ENCODE peak calls at places on chromosome 12, in nine cellular contexts. One of them, this sample, is unnamed.

GRCh38 chr12:66776974-66777373 is 98.1 kb upstream of the GRIP1 start:
- DNase-seq in HepG2: no peak
- DNase-seq in upper lobe of left lung: no peak
- DNase-seq in stomach: no peak
- DNase-seq in sigmoid colon: no peak
- DNase-seq in transverse colon: no peak
- DNase-seq in GM12878: peak; percentile 4
- DNase-seq in K562: no peak
- DNase-seq in H1: no peak
- DNase-seq in this sample: no peak

GRCh38 chr12:45789025-45789424 is 59.5 kb downstream of the ARID2 start:
- DNase-seq in transverse colon: no peak
- DNase-seq in GM12878: no peak
- DNase-seq in stomach: no peak
- DNase-seq in K562: no peak
- DNase-seq in HepG2: no peak
- DNase-seq in H1: no peak
- DNase-seq in sigmoid colon: no peak
- DNase-seq in upper lobe of left lung: no peak
- DNase-seq in this sample: no peak

GRCh38 chr12:4214912-4215861 is 58.4 kb upstream of the CCND2 start:
- DNase-seq in GM12878: peak; percentile 89
- DNase-seq in H1: no peak
- DNase-seq in transverse colon: peak; percentile 64
- DNase-seq in K562: peak; percentile 60
- DNase-seq in upper lobe of left lung: peak; percentile 90
- DNase-seq in stomach: peak; percentile 44
- DNase-seq in HepG2: no peak
- DNase-seq in sigmoid colon: peak; percentile 78
- DNase-seq in this sample: no peak

GRCh38 chr12:85662209-85662607 is 174.0 kb downstream of the RASSF9 start:
- DNase-seq in transverse colon: no peak
- DNase-seq in sigmoid colon: no peak
- DNase-seq in upper lobe of left lung: no peak
- DNase-seq in H1: no peak
- DNase-seq in GM12878: no peak
- DNase-seq in K562: no peak
- DNase-seq in HepG2: no peak
- DNase-seq in stomach: no peak
- DNase-seq in this sample: no peak

GRCh38 chr12:24595652-24596235 is 353.2 kb downstream of the BCAT1 start:
- DNase-seq in GM12878: no peak
- DNase-seq in H1: no peak
- DNase-seq in sigmoid colon: no peak
- DNase-seq in transverse colon: no peak
- DNase-seq in stomach: no peak
- DNase-seq in K562: peak; percentile 5
- DNase-seq in HepG2: peak; percentile 10
- DNase-seq in upper lobe of left lung: no peak
- DNase-seq in this sample: no peak

GRCh38 chr12:509494-509893 is 49.8 kb downstream of the B4GALNT3 start:
- DNase-seq in transverse colon: peak; percentile 30
- DNase-seq in K562: no peak
- DNase-seq in sigmoid colon: no peak
- DNase-seq in HepG2: no peak
- DNase-seq in H1: no peak
- DNase-seq in GM12878: no peak
- DNase-seq in upper lobe of left lung: no peak
- DNase-seq in stomach: peak; percentile 25
- DNase-seq in this sample: no peak

GRCh38 chr12:131711551-131712205 is 788 bp downstream of the SFSWAP start:
- DNase-seq in H1: no peak
- DNase-seq in GM12878: no peak
- DNase-seq in K562: peak; percentile 29
- DNase-seq in transverse colon: no peak
- DNase-seq in stomach: no peak
- DNase-seq in sigmoid colon: no peak
- DNase-seq in HepG2: no peak
- DNase-seq in upper lobe of left lung: peak; percentile 61
- DNase-seq in this sample: no peak

GRCh38 chr12:46959484-46959883 is 119.9 kb upstream of the PCED1B start:
- DNase-seq in H1: no peak
- DNase-seq in HepG2: no peak
- DNase-seq in stomach: no peak
- DNase-seq in upper lobe of left lung: no peak
- DNase-seq in K562: no peak
- DNase-seq in GM12878: no peak
- DNase-seq in transverse colon: no peak
- DNase-seq in sigmoid colon: no peak
- DNase-seq in this sample: no peak

GRCh38 chr12:58117667-58118066 is 176.3 kb downstream of the ATP23 start:
- DNase-seq in upper lobe of left lung: no peak
- DNase-seq in GM12878: no peak
- DNase-seq in stomach: no peak
- DNase-seq in sigmoid colon: no peak
- DNase-seq in HepG2: no peak
- DNase-seq in transverse colon: no peak
- DNase-seq in H1: no peak
- DNase-seq in K562: no peak
- DNase-seq in this sample: no peak

GRCh38 chr12:20367731-20368652 is at the start of gene PDE3A:
- DNase-seq in stomach: no peak
- DNase-seq in H1: peak; percentile 44
- DNase-seq in HepG2: no peak
- DNase-seq in GM12878: no peak
- DNase-seq in K562: no peak
- DNase-seq in upper lobe of left lung: peak; percentile 72
- DNase-seq in sigmoid colon: peak; percentile 90
- DNase-seq in transverse colon: peak; percentile 76
- DNase-seq in this sample: peak; percentile 81

GRCh38 chr12:24363177-24363754 is 413.8 kb upstream of the SOX5 start:
- DNase-seq in upper lobe of left lung: no peak
- DNase-seq in stomach: no peak
- DNase-seq in sigmoid colon: no peak
- DNase-seq in H1: no peak
- DNase-seq in K562: no peak
- DNase-seq in HepG2: no peak
- DNase-seq in GM12878: no peak
- DNase-seq in transverse colon: no peak
- DNase-seq in this sample: no peak

GRCh38 chr12:18320036-18320617 is 58.8 kb downstream of the PIK3C2G start:
- DNase-seq in stomach: no peak
- DNase-seq in H1: peak; percentile 3
- DNase-seq in GM12878: no peak
- DNase-seq in K562: peak; percentile 0
- DNase-seq in HepG2: peak; percentile 74
- DNase-seq in sigmoid colon: no peak
- DNase-seq in upper lobe of left lung: no peak
- DNase-seq in transverse colon: no peak
- DNase-seq in this sample: no peak

GRCh38 chr12:78095623-78096022 is 264.9 kb downstream of the NAV3 start:
- DNase-seq in H1: no peak
- DNase-seq in stomach: no peak
- DNase-seq in sigmoid colon: no peak
- DNase-seq in transverse colon: no peak
- DNase-seq in HepG2: no peak
- DNase-seq in K562: no peak
- DNase-seq in upper lobe of left lung: no peak
- DNase-seq in GM12878: no peak
- DNase-seq in this sample: no peak

GRCh38 chr12:114476159-114476558 is 70.2 kb upstream of the TBX5 start:
- DNase-seq in transverse colon: no peak
- DNase-seq in stomach: no peak
- DNase-seq in GM12878: no peak
- DNase-seq in upper lobe of left lung: no peak
- DNase-seq in H1: no peak
- DNase-seq in HepG2: peak; percentile 40
- DNase-seq in K562: peak; percentile 16
- DNase-seq in sigmoid colon: no peak
- DNase-seq in this sample: no peak

GRCh38 chr12:31368666-31369361 is 42.9 kb upstream of the SINHCAF start:
- DNase-seq in transverse colon: no peak
- DNase-seq in sigmoid colon: no peak
- DNase-seq in upper lobe of left lung: no peak
- DNase-seq in K562: no peak
- DNase-seq in HepG2: no peak
- DNase-seq in GM12878: no peak
- DNase-seq in H1: no peak
- DNase-seq in stomach: peak; percentile 57
- DNase-seq in this sample: no peak

GRCh38 chr12:31366104-31366621 is 40.2 kb upstream of the SINHCAF start:
- DNase-seq in sigmoid colon: no peak
- DNase-seq in upper lobe of left lung: no peak
- DNase-seq in H1: no peak
- DNase-seq in K562: no peak
- DNase-seq in GM12878: no peak
- DNase-seq in HepG2: no peak
- DNase-seq in transverse colon: no peak
- DNase-seq in stomach: no peak
- DNase-seq in this sample: no peak

GRCh38 chr12:31369712-31370521 is 44.0 kb upstream of the SINHCAF start:
- DNase-seq in upper lobe of left lung: no peak
- DNase-seq in sigmoid colon: peak; percentile 66
- DNase-seq in stomach: peak; percentile 75
- DNase-seq in H1: no peak
- DNase-seq in HepG2: peak; percentile 24
- DNase-seq in GM12878: no peak
- DNase-seq in K562: no peak
- DNase-seq in transverse colon: peak; percentile 32
- DNase-seq in this sample: no peak

GRCh38 chr12:31370645-31371620 is 45.0 kb upstream of the SINHCAF start:
- DNase-seq in K562: peak; percentile 45
- DNase-seq in GM12878: no peak
- DNase-seq in HepG2: peak; percentile 77
- DNase-seq in transverse colon: peak; percentile 75
- DNase-seq in H1: peak; percentile 77
- DNase-seq in upper lobe of left lung: no peak
- DNase-seq in stomach: no peak
- DNase-seq in sigmoid colon: no peak
- DNase-seq in this sample: no peak
- TF ChIP-seq EP300 in K562: no peak
- TF ChIP-seq EP300 in GM12878: no peak
- TF ChIP-seq EP300 in HepG2: no peak
- TF ChIP-seq EP300 in transverse colon: no peak
- TF ChIP-seq EP300 in H1: peak; percentile 80
- TF ChIP-seq EP300 in upper lobe of left lung: no peak
- TF ChIP-seq EP300 in stomach: no peak
- TF ChIP-seq EP300 in sigmoid colon: no peak
- TF ChIP-seq EP300 in this sample: no peak

DNA sequence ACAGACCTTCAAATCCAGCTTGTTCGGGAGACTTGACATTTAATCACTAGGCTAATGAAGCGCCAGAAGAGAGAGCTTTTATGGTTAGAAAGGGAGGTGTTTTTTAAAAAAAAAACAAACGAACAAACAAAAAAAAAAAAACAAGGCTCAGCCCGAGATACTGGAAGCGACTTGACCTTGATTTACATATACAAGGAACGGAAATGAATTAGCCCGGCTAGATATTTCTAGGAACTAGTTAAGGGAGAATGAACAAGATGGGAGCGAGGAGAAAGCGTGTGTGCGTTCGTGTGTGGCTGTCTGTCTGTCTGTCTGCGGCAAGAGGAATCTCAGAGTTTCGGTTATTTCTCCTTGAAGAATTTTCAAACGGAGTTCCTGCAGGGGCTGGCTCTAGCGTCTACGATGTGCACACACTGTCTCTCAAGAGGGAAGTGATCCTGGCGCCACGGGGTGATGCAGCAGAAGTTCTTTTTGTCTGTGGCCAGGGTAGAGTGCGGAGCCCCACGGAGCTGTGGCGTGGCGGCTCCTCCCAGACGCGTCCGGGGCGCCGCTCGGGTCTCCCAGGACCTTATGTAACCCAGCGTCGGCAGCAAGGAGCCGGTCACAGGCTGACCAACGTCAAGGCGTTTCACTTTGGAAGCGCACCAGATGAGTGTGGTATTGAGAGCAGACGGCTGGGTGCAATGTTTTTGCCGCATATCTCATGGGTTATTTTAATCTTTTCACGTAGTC is 18.8 kb downstream of the SOCS2 start:
- DNase-seq in HepG2: no peak
- DNase-seq in stomach: peak; percentile 70
- DNase-seq in upper lobe of left lung: peak; percentile 90
- DNase-seq in H1: no peak
- DNase-seq in sigmoid colon: peak; percentile 94
- DNase-seq in GM12878: no peak
- DNase-seq in transverse colon: peak; percentile 72
- DNase-seq in K562: peak; percentile 85
- DNase-seq in this sample: peak; percentile 93
- TF ChIP-seq POLR2AphosphoS5 in HepG2: no peak
- TF ChIP-seq POLR2AphosphoS5 in stomach: peak; percentile 65
- TF ChIP-seq POLR2AphosphoS5 in upper lobe of left lung: peak; percentile 42
- TF ChIP-seq POLR2AphosphoS5 in H1: no peak
- TF ChIP-seq POLR2AphosphoS5 in sigmoid colon: peak; percentile 75
- TF ChIP-seq POLR2AphosphoS5 in GM12878: no peak
- TF ChIP-seq POLR2AphosphoS5 in transverse colon: peak; percentile 62
- TF ChIP-seq POLR2AphosphoS5 in K562: peak; percentile 76
- TF ChIP-seq POLR2AphosphoS5 in this sample: peak; percentile 38

GRCh38 chr12:9101018-9101687 is 14.6 kb downstream of the A2M start:
- DNase-seq in GM12878: no peak
- DNase-seq in transverse colon: no peak
- DNase-seq in stomach: no peak
- DNase-seq in sigmoid colon: no peak
- DNase-seq in HepG2: no peak
- DNase-seq in H1: no peak
- DNase-seq in K562: no peak
- DNase-seq in upper lobe of left lung: no peak
- DNase-seq in this sample: no peak
- TF ChIP-seq POLR2A in GM12878: no peak
- TF ChIP-seq POLR2A in transverse colon: no peak
- TF ChIP-seq POLR2A in stomach: no peak
- TF ChIP-seq POLR2A in sigmoid colon: no peak
- TF ChIP-seq POLR2A in HepG2: peak; percentile 26
- TF ChIP-seq POLR2A in H1: no peak
- TF ChIP-seq POLR2A in K562: no peak
- TF ChIP-seq POLR2A in upper lobe of left lung: no peak
- TF ChIP-seq POLR2A in this sample: no peak

GRCh38 chr12:128021561-128021960 is 245.4 kb upstream of the TMEM132C start:
- DNase-seq in K562: no peak
- DNase-seq in stomach: no peak
- DNase-seq in upper lobe of left lung: no peak
- DNase-seq in transverse colon: no peak
- DNase-seq in sigmoid colon: no peak
- DNase-seq in GM12878: no peak
- DNase-seq in HepG2: no peak
- DNase-seq in H1: no peak
- DNase-seq in this sample: no peak

GRCh38 chr12:128025856-128026255 is 241.1 kb upstream of the TMEM132C start:
- DNase-seq in stomach: no peak
- DNase-seq in transverse colon: peak; percentile 73
- DNase-seq in HepG2: no peak
- DNase-seq in GM12878: no peak
- DNase-seq in upper lobe of left lung: no peak
- DNase-seq in H1: no peak
- DNase-seq in sigmoid colon: no peak
- DNase-seq in K562: no peak
- DNase-seq in this sample: no peak

GRCh38 chr12:128026696-128027574 is 240.0 kb upstream of the TMEM132C start:
- DNase-seq in stomach: no peak
- DNase-seq in GM12878: no peak
- DNase-seq in H1: no peak
- DNase-seq in K562: no peak
- DNase-seq in HepG2: no peak
- DNase-seq in sigmoid colon: no peak
- DNase-seq in transverse colon: peak; percentile 66
- DNase-seq in upper lobe of left lung: no peak
- DNase-seq in this sample: no peak
- TF ChIP-seq EP300 in stomach: no peak
- TF ChIP-seq EP300 in GM12878: no peak
- TF ChIP-seq EP300 in H1: no peak
- TF ChIP-seq EP300 in K562: no peak
- TF ChIP-seq EP300 in HepG2: no peak
- TF ChIP-seq EP300 in sigmoid colon: no peak
- TF ChIP-seq EP300 in transverse colon: no peak
- TF ChIP-seq EP300 in upper lobe of left lung: no peak
- TF ChIP-seq EP300 in this sample: no peak

GRCh38 chr12:1815814-1816729 is 4.3 kb upstream of the LRTM2 start:
- DNase-seq in transverse colon: no peak
- DNase-seq in upper lobe of left lung: no peak
- DNase-seq in GM12878: no peak
- DNase-seq in H1: no peak
- DNase-seq in sigmoid colon: no peak
- DNase-seq in K562: no peak
- DNase-seq in stomach: no peak
- DNase-seq in HepG2: peak; percentile 48
- DNase-seq in this sample: no peak
- TF ChIP-seq POLR2AphosphoS5 in transverse colon: no peak
- TF ChIP-seq POLR2AphosphoS5 in upper lobe of left lung: no peak
- TF ChIP-seq POLR2AphosphoS5 in GM12878: no peak
- TF ChIP-seq POLR2AphosphoS5 in H1: no peak
- TF ChIP-seq POLR2AphosphoS5 in sigmoid colon: no peak
- TF ChIP-seq POLR2AphosphoS5 in K562: no peak
- TF ChIP-seq POLR2AphosphoS5 in stomach: no peak
- TF ChIP-seq POLR2AphosphoS5 in HepG2: no peak
- TF ChIP-seq POLR2AphosphoS5 in this sample: no peak